ENCODE peak calls at places on chromosomes 6 and 20, in five cellular contexts. T, W, S, O and R are unnamed samples.

GRCh38 chr6:57276946-57277345 is 40.5 kb upstream of the PRIM2 start:
- DNase-seq in W (no peak), T (no peak), S (no peak), O (no peak), R (no peak)

GRCh38 chr20:41627611-41628244 is 9.6 kb upstream of the CHD6 start:
- DNase-seq in S (no peak), O (no peak), T (no peak), W (no peak), R (no peak)

GRCh38 chr6:124823240-124824105 is 138.8 kb upstream of the RNF217 start:
- DNase-seq in S (no peak), O (no peak), T (no peak), W (no peak), R (no peak)

GRCh38 chr6:15479761-15480160 is 183.1 kb downstream of the DTNBP1 start:
- DNase-seq in W (no peak), T (no peak), S (no peak), O (no peak), R (no peak)

GRCh38 chr6:143405381-143406154 is 44.9 kb downstream of the ADAT2 start:
- DNase-seq in T (no peak), W (no peak), O (no peak), S (no peak), R (no peak)

GRCh38 chr6:20837189-20837588 is 302.9 kb downstream of the CDKAL1 start:
- DNase-seq in S (no peak), O (no peak), W (no peak), T (no peak), R (no peak)

GRCh38 chr6:165702669-165703068 is 39.6 kb upstream of the PDE10A start:
- DNase-seq in T (no peak), S (no peak), O (no peak), W (no peak), R (no peak)

GRCh38 chr6:133774356-133774755 is 114.6 kb upstream of the TCF21 start:
- DNase-seq in S (no peak), T (no peak), O (no peak), W (no peak), R (no peak)

GRCh38 chr6:17455919-17456318 is 62.5 kb downstream of the CAP2 start:
- DNase-seq in T (no peak), W (no peak), O (no peak), S (no peak), R (no peak)

GRCh38 chr6:16583151-16583762 is 178.0 kb downstream of the ATXN1 start:
- DNase-seq in T (no peak), O (no peak), W (no peak), S (no peak), R (no peak)

GRCh38 chr20:61159940-61160688 is 91.9 kb upstream of the CDH4 start:
- DNase-seq in T (no peak), S (no peak), W (no peak), O (no peak), R (no peak)

GRCh38 chr20:23094927-23095326 is 8.8 kb upstream of the CD93 start:
- DNase-seq in S (no peak), W (no peak), O (no peak), T (no peak), R (no peak)

GRCh38 chr20:38143238-38143645 is 21.8 kb downstream of the TGM2 start:
- DNase-seq in S (no peak), T (no peak), O (no peak), W (no peak), R (no peak)

GRCh38 chr6:37525460-37526357 is 26.0 kb upstream of the CCDC167 start:
- DNase-seq in S (no peak), W (no peak), O (no peak), T (no peak), R (no peak)

GRCh38 chr6:90701146-90701781 is 114.4 kb upstream of the MAP3K7 start:
- DNase-seq in T (no peak), W (no peak), S (no peak), O (no peak), R (no peak)

GRCh38 chr20:39623584-39624234 is 661.6 kb downstream of the DHX35 start:
- DNase-seq in W (no peak), T (no peak), O (no peak), S (no peak), R (no peak)

GRCh38 chr6:163814494-163815364 is 400.2 kb downstream of the QKI start:
- DNase-seq in S (no peak), T (peak), W (no peak), O (no peak), R (no peak)

GRCh38 chr20:431012-431904 is 23.2 kb downstream of the RBCK1 start:
- DNase-seq in S (peak), O (peak), T (peak), W (no peak), R (peak)

GRCh38 chr6:111482236-111482958 is 621 bp downstream of the REV3L start:
- DNase-seq in O (no peak), T (no peak), S (peak), W (peak), R (no peak)

GRCh38 chr6:42693725-42694323 is 28.6 kb downstream of the PRPH2 start:
- DNase-seq in W (no peak), T (no peak), S (no peak), O (no peak), R (no peak)

GRCh38 chr6:44304282-44305199 is 8.6 kb downstream of the AARS2 start:
- DNase-seq in T (no peak), O (peak), W (no peak), S (peak), R (no peak)

GRCh38 chr20:23629017-23629541 is 8.7 kb downstream of the CST3 start:
- DNase-seq in S (no peak), T (no peak), W (no peak), O (peak), R (no peak)

GRCh38 chr6:117502580-117502979 is 20.1 kb downstream of the DCBLD1 start:
- DNase-seq in S (no peak), O (no peak), W (no peak), T (no peak), R (no peak)

GRCh38 chr6:113414511-113414910 is 442.6 kb upstream of the MARCKS start:
- DNase-seq in T (no peak), S (no peak), W (no peak), O (peak), R (peak)

GRCh38 chr6:107668826-107669474 is 155.2 kb downstream of the SCML4 start:
- DNase-seq in S (peak), O (no peak), W (peak), T (no peak), R (no peak)

GRCh38 chr6:31870385-31870921 is 7.8 kb upstream of the NEU1 start:
- DNase-seq in O (no peak), T (no peak), W (no peak), S (no peak), R (no peak)

GRCh38 chr6:143007626-143008025 is 53.1 kb upstream of the AIG1 start:
- DNase-seq in S (no peak), O (no peak), T (peak), W (no peak), R (no peak)

GRCh38 chr6:39853604-39854003 is 61.4 kb downstream of the DAAM2 start:
- DNase-seq in T (no peak), O (no peak), W (no peak), S (no peak), R (no peak)

GRCh38 chr6:170290306-170291128 is at the start of gene DLL1:
- DNase-seq in T (no peak), S (no peak), O (no peak), W (no peak), R (peak)

GRCh38 chr6:53244958-53245357 is 96.3 kb upstream of the GCM1 start:
- DNase-seq in O (no peak), W (no peak), T (no peak), S (peak), R (no peak)

GRCh38 chr6:43840490-43841218 is 70.6 kb downstream of the VEGFA start:
- DNase-seq in O (no peak), T (peak), W (no peak), S (no peak), R (no peak)

GRCh38 chr6:51569594-51569993 is 517.8 kb downstream of the PKHD1 start:
- DNase-seq in W (no peak), T (no peak), S (no peak), O (no peak), R (no peak)

GRCh38 chr6:90098025-90098474 is 198.6 kb downstream of the BACH2 start:
- DNase-seq in S (no peak), T (peak), O (no peak), W (no peak), R (no peak)

GRCh38 chr6:15986027-15986629 is 142.8 kb upstream of the MYLIP start:
- DNase-seq in T (no peak), W (no peak), O (no peak), S (no peak), R (no peak)

GRCh38 chr6:72758901-72759300 is 137.0 kb downstream of the KCNQ5 start:
- DNase-seq in O (no peak), W (no peak), T (no peak), S (no peak), R (no peak)